ENCODE peak calls at places on chromosome X, in five cellular contexts. One of them, this sample, is unnamed.

GRCh38 chrX:136146614-136147319 is 566 bp upstream of the FHL1 start:
- DNase-seq in SK-N-SH: no peak
- DNase-seq in IMR-90: no peak
- DNase-seq in K562: no peak
- DNase-seq in GM12878: no peak
- DNase-seq in this sample: no peak

GRCh38 chrX:113384628-113385027 is 544.0 kb upstream of the AMOT start:
- DNase-seq in SK-N-SH: no peak
- DNase-seq in IMR-90: peak; percentile 41
- DNase-seq in K562: no peak
- DNase-seq in GM12878: no peak
- DNase-seq in this sample: no peak

GRCh38 chrX:40172169-40172979 is 74.6 kb upstream of the BCOR start:
- DNase-seq in SK-N-SH: no peak
- DNase-seq in IMR-90: peak; percentile 44
- DNase-seq in K562: peak; percentile 76
- DNase-seq in GM12878: no peak
- DNase-seq in this sample: no peak

GRCh38 chrX:18565727-18566126 is 106.2 kb downstream of the RS1 start:
- DNase-seq in SK-N-SH: no peak
- DNase-seq in IMR-90: no peak
- DNase-seq in K562: no peak
- DNase-seq in GM12878: no peak
- DNase-seq in this sample: no peak

GRCh38 chrX:145715641-145716138 is 101.9 kb upstream of the SLITRK2 start:
- DNase-seq in SK-N-SH: no peak
- DNase-seq in IMR-90: no peak
- DNase-seq in K562: no peak
- DNase-seq in GM12878: no peak
- DNase-seq in this sample: no peak

GRCh38 chrX:68365356-68365755 is 67.9 kb downstream of the OPHN1 start:
- DNase-seq in SK-N-SH: no peak
- DNase-seq in IMR-90: peak; percentile 47
- DNase-seq in K562: no peak
- DNase-seq in GM12878: no peak
- DNase-seq in this sample: no peak

GRCh38 chrX:54288277-54288676 is 69.6 kb downstream of the WNK3 start:
- DNase-seq in SK-N-SH: no peak
- DNase-seq in IMR-90: peak; percentile 0
- DNase-seq in K562: no peak
- DNase-seq in GM12878: no peak
- DNase-seq in this sample: peak; percentile 45

GRCh38 chrX:153708415-153708814 is 15.8 kb downstream of the BCAP31 start:
- DNase-seq in SK-N-SH: peak; percentile 83
- DNase-seq in IMR-90: peak; percentile 79
- DNase-seq in K562: peak; percentile 50
- DNase-seq in GM12878: no peak
- DNase-seq in this sample: peak; percentile 65

GRCh38 chrX:45513042-45513441 is 312.4 kb upstream of the DIPK2B start:
- DNase-seq in SK-N-SH: no peak
- DNase-seq in IMR-90: no peak
- DNase-seq in K562: no peak
- DNase-seq in GM12878: no peak
- DNase-seq in this sample: peak; percentile 15

GRCh38 chrX:45775462-45775861 is 574.8 kb upstream of the DIPK2B start:
- DNase-seq in SK-N-SH: no peak
- DNase-seq in IMR-90: peak; percentile 81
- DNase-seq in K562: no peak
- DNase-seq in GM12878: no peak
- DNase-seq in this sample: no peak

GRCh38 chrX:73916931-73917657 is 354.1 kb downstream of the CHIC1 start:
- DNase-seq in SK-N-SH: no peak
- DNase-seq in IMR-90: peak; percentile 91
- DNase-seq in K562: no peak
- DNase-seq in GM12878: no peak
- DNase-seq in this sample: no peak

GRCh38 chrX:6149231-6149870 is 79.3 kb downstream of the NLGN4X start:
- DNase-seq in SK-N-SH: peak; percentile 37
- DNase-seq in IMR-90: no peak
- DNase-seq in K562: no peak
- DNase-seq in GM12878: no peak
- DNase-seq in this sample: no peak

GRCh38 chrX:455673-456072 is 69.0 kb upstream of the PPP2R3B start:
- DNase-seq in SK-N-SH: no peak
- DNase-seq in IMR-90: no peak
- DNase-seq in K562: no peak
- DNase-seq in GM12878: no peak
- DNase-seq in this sample: no peak

GRCh38 chrX:96611619-96612362 is 72.9 kb upstream of the DIAPH2 start:
- DNase-seq in SK-N-SH: peak; percentile 58
- DNase-seq in IMR-90: peak; percentile 45
- DNase-seq in K562: no peak
- DNase-seq in GM12878: no peak
- DNase-seq in this sample: no peak

GRCh38 chrX:134654398-134655012 is 3.8 kb downstream of the PLAC1 start:
- DNase-seq in SK-N-SH: no peak
- DNase-seq in IMR-90: no peak
- DNase-seq in K562: no peak
- DNase-seq in GM12878: no peak
- DNase-seq in this sample: no peak

GRCh38 chrX:46589977-46590723 is 16.6 kb downstream of the CHST7 start:
- DNase-seq in SK-N-SH: no peak
- DNase-seq in IMR-90: peak; percentile 62
- DNase-seq in K562: no peak
- DNase-seq in GM12878: no peak
- DNase-seq in this sample: no peak

GRCh38 chrX:119189586-119189985 is 46.5 kb upstream of the PGRMC1 start:
- DNase-seq in SK-N-SH: no peak
- DNase-seq in IMR-90: no peak
- DNase-seq in K562: no peak
- DNase-seq in GM12878: no peak
- DNase-seq in this sample: no peak

GRCh38 chrX:7330971-7331746 is 183.2 kb upstream of the PUDP start:
- DNase-seq in SK-N-SH: no peak
- DNase-seq in IMR-90: peak; percentile 85
- DNase-seq in K562: no peak
- DNase-seq in GM12878: no peak
- DNase-seq in this sample: no peak

GRCh38 chrX:16320765-16321355 is 153.6 kb downstream of the MAGEB17 start:
- DNase-seq in SK-N-SH: no peak
- DNase-seq in IMR-90: peak; percentile 77
- DNase-seq in K562: no peak
- DNase-seq in GM12878: no peak
- DNase-seq in this sample: no peak

DNA sequence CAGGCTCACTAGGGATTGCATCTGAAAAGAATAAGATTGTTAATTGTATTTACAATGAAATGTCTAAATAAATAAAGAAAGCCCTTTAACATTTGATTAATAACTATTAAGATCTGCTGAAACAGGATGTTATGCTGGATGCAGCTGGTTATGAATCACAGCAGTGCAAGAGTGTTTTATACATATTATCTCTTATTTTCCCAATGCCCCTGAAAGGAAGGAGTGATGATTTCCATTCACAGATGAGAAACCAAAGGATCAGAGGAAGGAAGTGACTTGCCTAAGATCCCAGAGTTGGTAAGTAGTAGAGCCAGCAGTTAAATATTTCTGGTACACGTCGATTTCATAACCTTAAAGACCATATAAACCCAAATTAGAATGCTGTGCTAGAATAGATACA is 76.3 kb upstream of the ARHGAP36 start:
- DNase-seq in SK-N-SH: no peak
- DNase-seq in IMR-90: no peak
- DNase-seq in K562: no peak
- DNase-seq in GM12878: no peak
- DNase-seq in this sample: no peak
- TF ChIP-seq MXI1 in SK-N-SH: no peak
- TF ChIP-seq MXI1 in IMR-90: no peak
- TF ChIP-seq MXI1 in K562: no peak
- TF ChIP-seq MXI1 in GM12878: no peak
- TF ChIP-seq MXI1 in this sample: no peak

GRCh38 chrX:106718709-106719108 is 7.8 kb upstream of the RNF128 start:
- DNase-seq in SK-N-SH: no peak
- DNase-seq in IMR-90: no peak
- DNase-seq in K562: no peak
- DNase-seq in GM12878: no peak
- DNase-seq in this sample: peak; percentile 78
- TF ChIP-seq MXI1 in SK-N-SH: no peak
- TF ChIP-seq MXI1 in IMR-90: no peak
- TF ChIP-seq MXI1 in K562: no peak
- TF ChIP-seq MXI1 in GM12878: no peak
- TF ChIP-seq MXI1 in this sample: no peak

DNA sequence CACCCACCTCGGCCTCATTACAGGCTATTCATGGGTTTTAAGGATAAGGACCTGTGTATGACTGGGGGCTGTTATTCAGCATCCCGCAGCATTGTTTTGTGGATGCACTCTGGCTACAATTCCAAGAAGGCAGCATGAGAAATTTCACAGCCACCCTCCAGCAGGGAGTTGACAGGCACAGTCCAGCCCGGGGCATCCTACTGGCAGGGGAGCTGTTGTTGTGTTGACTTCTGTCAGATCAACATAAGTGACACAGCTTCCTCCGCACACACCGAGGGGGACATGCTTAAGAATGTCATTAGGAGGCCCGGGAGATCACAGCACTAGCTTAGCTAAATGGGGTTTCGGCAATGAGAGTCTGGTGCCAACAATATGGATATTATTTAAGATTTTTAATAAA is 326.4 kb downstream of the ASMT start:
- DNase-seq in SK-N-SH: no peak
- DNase-seq in IMR-90: no peak
- DNase-seq in K562: no peak
- DNase-seq in GM12878: no peak
- DNase-seq in this sample: no peak
- TF ChIP-seq MXI1 in SK-N-SH: no peak
- TF ChIP-seq MXI1 in IMR-90: no peak
- TF ChIP-seq MXI1 in K562: no peak
- TF ChIP-seq MXI1 in GM12878: no peak
- TF ChIP-seq MXI1 in this sample: no peak

GRCh38 chrX:38138900-38139299 is 81.8 kb downstream of the SRPX start:
- DNase-seq in SK-N-SH: no peak
- DNase-seq in IMR-90: no peak
- DNase-seq in K562: no peak
- DNase-seq in GM12878: no peak
- DNase-seq in this sample: no peak

GRCh38 chrX:38138157-38138556 is 82.5 kb downstream of the SRPX start:
- DNase-seq in SK-N-SH: no peak
- DNase-seq in IMR-90: no peak
- DNase-seq in K562: no peak
- DNase-seq in GM12878: no peak
- DNase-seq in this sample: no peak

DNA sequence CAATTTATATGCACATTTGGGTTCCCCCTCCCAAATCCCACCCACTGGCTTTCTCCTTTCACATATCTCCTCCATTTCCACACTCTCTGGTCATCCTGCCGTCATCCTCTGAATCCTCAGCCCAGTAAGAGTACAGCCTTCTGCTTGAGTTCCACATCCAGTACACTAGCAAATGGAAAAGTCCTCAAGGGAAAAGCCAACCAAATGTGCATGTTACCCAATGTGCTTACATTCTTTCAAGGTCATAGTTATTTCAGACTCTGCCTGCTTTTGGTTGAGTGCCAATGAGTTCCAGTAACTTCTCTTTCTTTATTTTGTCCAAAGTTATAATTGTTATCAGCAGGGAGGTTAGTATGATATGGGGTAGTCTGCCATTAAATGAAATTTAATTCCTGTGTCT is 78.1 kb downstream of the SRPX start:
- DNase-seq in SK-N-SH: no peak
- DNase-seq in IMR-90: peak; percentile 43
- DNase-seq in K562: no peak
- DNase-seq in GM12878: no peak
- DNase-seq in this sample: no peak
- TF ChIP-seq MXI1 in SK-N-SH: no peak
- TF ChIP-seq MXI1 in IMR-90: no peak
- TF ChIP-seq MXI1 in K562: no peak
- TF ChIP-seq MXI1 in GM12878: no peak
- TF ChIP-seq MXI1 in this sample: no peak

DNA sequence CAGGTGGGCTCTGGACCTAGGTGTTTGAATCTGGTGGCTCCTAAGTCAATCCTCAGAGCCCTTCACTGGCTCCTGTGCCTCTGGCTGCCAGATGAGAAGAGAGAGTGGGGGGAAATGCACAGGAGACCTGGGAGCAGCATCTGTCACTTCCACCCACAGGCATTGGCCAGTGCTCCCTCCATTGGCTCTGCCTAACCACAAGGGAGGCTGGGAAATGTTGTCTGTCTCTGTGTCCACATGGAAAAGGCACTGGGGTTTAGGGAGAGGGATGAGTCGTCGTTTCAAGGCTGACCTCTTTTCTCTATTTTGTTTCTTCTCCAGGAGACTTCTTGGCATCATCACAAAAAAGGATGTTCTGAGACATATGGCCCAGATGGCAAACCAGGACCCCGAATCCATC is 76.4 kb downstream of the CLCN4 start:
- DNase-seq in SK-N-SH: no peak
- DNase-seq in IMR-90: peak; percentile 65
- DNase-seq in K562: no peak
- DNase-seq in GM12878: no peak
- DNase-seq in this sample: no peak
- TF ChIP-seq MXI1 in SK-N-SH: no peak
- TF ChIP-seq MXI1 in IMR-90: no peak
- TF ChIP-seq MXI1 in K562: no peak
- TF ChIP-seq MXI1 in GM12878: no peak
- TF ChIP-seq MXI1 in this sample: no peak

GRCh38 chrX:32530802-32531403 is 680.4 kb downstream of the DMD start:
- DNase-seq in SK-N-SH: no peak
- DNase-seq in IMR-90: peak; percentile 52
- DNase-seq in K562: peak; percentile 11
- DNase-seq in GM12878: no peak
- DNase-seq in this sample: peak; percentile 21
- TF ChIP-seq MXI1 in SK-N-SH: no peak
- TF ChIP-seq MXI1 in IMR-90: no peak
- TF ChIP-seq MXI1 in K562: no peak
- TF ChIP-seq MXI1 in GM12878: no peak
- TF ChIP-seq MXI1 in this sample: no peak

GRCh38 chrX:44343412-44343942 is at the start of gene EFHC2:
- DNase-seq in SK-N-SH: peak; percentile 60
- DNase-seq in IMR-90: no peak
- DNase-seq in K562: peak; percentile 71
- DNase-seq in GM12878: no peak
- DNase-seq in this sample: no peak
- TF ChIP-seq MXI1 in SK-N-SH: no peak
- TF ChIP-seq MXI1 in IMR-90: no peak
- TF ChIP-seq MXI1 in K562: no peak
- TF ChIP-seq MXI1 in GM12878: no peak
- TF ChIP-seq MXI1 in this sample: no peak

GRCh38 chrX:11209798-11210197 is 83.4 kb upstream of the AMELX start:
- DNase-seq in SK-N-SH: no peak
- DNase-seq in IMR-90: no peak
- DNase-seq in K562: no peak
- DNase-seq in GM12878: no peak
- DNase-seq in this sample: no peak

GRCh38 chrX:11214346-11215190 is 78.6 kb upstream of the AMELX start:
- DNase-seq in SK-N-SH: peak; percentile 11
- DNase-seq in IMR-90: no peak
- DNase-seq in K562: no peak
- DNase-seq in GM12878: no peak
- DNase-seq in this sample: no peak

GRCh38 chrX:11212741-11213140 is 80.5 kb upstream of the AMELX start:
- DNase-seq in SK-N-SH: peak; percentile 7
- DNase-seq in IMR-90: no peak
- DNase-seq in K562: peak; percentile 21
- DNase-seq in GM12878: no peak
- DNase-seq in this sample: no peak

GRCh38 chrX:11210397-11210796 is 82.8 kb upstream of the AMELX start:
- DNase-seq in SK-N-SH: no peak
- DNase-seq in IMR-90: no peak
- DNase-seq in K562: no peak
- DNase-seq in GM12878: no peak
- DNase-seq in this sample: no peak

GRCh38 chrX:11215191-11215921 is 77.9 kb upstream of the AMELX start:
- DNase-seq in SK-N-SH: peak; percentile 17
- DNase-seq in IMR-90: no peak
- DNase-seq in K562: no peak
- DNase-seq in GM12878: no peak
- DNase-seq in this sample: no peak
- TF ChIP-seq MXI1 in SK-N-SH: no peak
- TF ChIP-seq MXI1 in IMR-90: no peak
- TF ChIP-seq MXI1 in K562: no peak
- TF ChIP-seq MXI1 in GM12878: no peak
- TF ChIP-seq MXI1 in this sample: no peak

This sample was measured in HepG2.